ENCODE peak calls at places on chromosome 15, in four cellular contexts. D, T, K and F are unnamed samples.
A peak's percentile ranks its signal among the peaks of the same experiment; 100 is the strongest.

GRCh38 chr15:71103102-71103676 is 12.1 kb upstream of the THSD4 start:
- DNase-seq in D (peak; percentile 69), T (peak; percentile 26), K (no peak), F (no peak)

GRCh38 chr15:69974321-69974720 is 123.4 kb downstream of the TLE3 start:
- DNase-seq in D (no peak), T (no peak), K (no peak), F (no peak)

GRCh38 chr15:31338318-31338878 is 11.8 kb downstream of the KLF13 start:
- DNase-seq in D (peak; percentile 39), T (no peak), K (no peak), F (no peak)

GRCh38 chr15:62739507-62739906 is 303.0 kb upstream of the TPM1 start:
- DNase-seq in D (peak; percentile 61), T (no peak), K (no peak), F (no peak)

GRCh38 chr15:47718474-47719440 is 1.5 kb downstream of the SEMA6D start:
- DNase-seq in D (peak; percentile 32), T (peak; percentile 59), K (peak; percentile 34), F (no peak)

GRCh38 chr15:32872606-32873291 is 154.9 kb downstream of the GREM1 start:
- DNase-seq in D (peak; percentile 50), T (no peak), K (peak; percentile 26), F (peak; percentile 8)

GRCh38 chr15:92101706-92102434 is 248.4 kb downstream of the SLCO3A1 start:
- DNase-seq in D (no peak), T (no peak), K (no peak), F (no peak)

GRCh38 chr15:92524161-92524560 is 130.5 kb downstream of the ST8SIA2 start:
- DNase-seq in D (no peak), T (no peak), K (peak; percentile 27), F (no peak)

GRCh38 chr15:27438403-27439375 is 467.7 kb downstream of the GABRG3 start:
- DNase-seq in D (no peak), T (no peak), K (no peak), F (no peak)

GRCh38 chr15:89364341-89364740 is 29.7 kb upstream of the POLG start:
- DNase-seq in D (no peak), T (no peak), K (no peak), F (no peak)

GRCh38 chr15:83380026-83380425 is 67.1 kb upstream of the SH3GL3 start:
- DNase-seq in D (peak; percentile 11), T (no peak), K (no peak), F (no peak)

GRCh38 chr15:83379574-83379973 is 67.6 kb upstream of the SH3GL3 start:
- DNase-seq in D (peak; percentile 23), T (no peak), K (no peak), F (no peak)

GRCh38 chr15:83378921-83379561 is 68.1 kb upstream of the SH3GL3 start:
- DNase-seq in D (no peak), T (no peak), K (no peak), F (no peak)

DNA sequence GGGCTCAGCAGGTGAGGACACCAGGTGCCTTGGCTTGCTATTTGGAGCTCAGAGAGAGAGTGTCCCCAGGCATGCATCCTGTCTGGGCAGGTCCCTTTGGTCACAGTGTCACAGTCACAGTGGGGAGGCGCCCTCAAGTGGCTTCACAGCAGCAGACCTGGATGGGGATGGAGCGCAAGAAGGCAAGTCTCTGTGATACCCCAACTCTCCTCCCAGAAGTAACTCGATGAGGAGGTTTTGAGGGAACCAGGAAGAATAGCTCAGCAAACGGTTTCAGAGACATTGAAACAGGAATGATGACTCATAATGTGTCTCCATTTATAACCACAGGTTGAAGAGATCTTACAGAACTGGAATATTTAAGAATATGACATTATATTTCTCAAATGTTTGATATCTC is 66.5 kb upstream of the SH3GL3 start:
- DNase-seq in D (peak; percentile 46), T (peak; percentile 44), K (no peak), F (peak; percentile 8)
- TF ChIP-seq CTCF in D (peak; percentile 35), T (peak; percentile 43), K (no peak), F (peak; percentile 89)

GRCh38 chr15:75176404-75176761 is 25.3 kb upstream of the C15orf39 start:
- DNase-seq in D (peak; percentile 17), T (no peak), K (no peak), F (no peak)

GRCh38 chr15:75178938-75179772 is 22.5 kb upstream of the C15orf39 start:
- DNase-seq in D (no peak), T (no peak), K (no peak), F (no peak)

GRCh38 chr15:75178171-75178937 is 23.3 kb upstream of the C15orf39 start:
- DNase-seq in D (no peak), T (peak; percentile 74), K (no peak), F (no peak)

GRCh38 chr15:75179773-75180140 is 21.9 kb upstream of the C15orf39 start:
- DNase-seq in D (no peak), T (peak; percentile 80), K (no peak), F (no peak)

GRCh38 chr15:75177360-75178071 is 24.2 kb upstream of the C15orf39 start:
- DNase-seq in D (no peak), T (no peak), K (no peak), F (no peak)
- H3K4me3 ChIP-seq in D (no peak overlapping the region), T (no peak overlapping the region), K (no peak overlapping the region), F (no peak overlapping the region)

GRCh38 chr15:100196326-100197058 is 145.3 kb downstream of the ADAMTS17 start:
- DNase-seq in D (no peak), T (no peak), K (no peak), F (no peak)
- TF ChIP-seq CTCF in D (no peak), T (no peak), K (no peak), F (no peak)

GRCh38 chr15:53791616-53792015 is 32.2 kb upstream of the WDR72 start:
- DNase-seq in D (no peak), T (no peak), K (no peak), F (no peak)
- H3K4me3 ChIP-seq in D (no peak overlapping the region), T (no peak overlapping the region), K (no peak overlapping the region), F (no peak overlapping the region)

DNA sequence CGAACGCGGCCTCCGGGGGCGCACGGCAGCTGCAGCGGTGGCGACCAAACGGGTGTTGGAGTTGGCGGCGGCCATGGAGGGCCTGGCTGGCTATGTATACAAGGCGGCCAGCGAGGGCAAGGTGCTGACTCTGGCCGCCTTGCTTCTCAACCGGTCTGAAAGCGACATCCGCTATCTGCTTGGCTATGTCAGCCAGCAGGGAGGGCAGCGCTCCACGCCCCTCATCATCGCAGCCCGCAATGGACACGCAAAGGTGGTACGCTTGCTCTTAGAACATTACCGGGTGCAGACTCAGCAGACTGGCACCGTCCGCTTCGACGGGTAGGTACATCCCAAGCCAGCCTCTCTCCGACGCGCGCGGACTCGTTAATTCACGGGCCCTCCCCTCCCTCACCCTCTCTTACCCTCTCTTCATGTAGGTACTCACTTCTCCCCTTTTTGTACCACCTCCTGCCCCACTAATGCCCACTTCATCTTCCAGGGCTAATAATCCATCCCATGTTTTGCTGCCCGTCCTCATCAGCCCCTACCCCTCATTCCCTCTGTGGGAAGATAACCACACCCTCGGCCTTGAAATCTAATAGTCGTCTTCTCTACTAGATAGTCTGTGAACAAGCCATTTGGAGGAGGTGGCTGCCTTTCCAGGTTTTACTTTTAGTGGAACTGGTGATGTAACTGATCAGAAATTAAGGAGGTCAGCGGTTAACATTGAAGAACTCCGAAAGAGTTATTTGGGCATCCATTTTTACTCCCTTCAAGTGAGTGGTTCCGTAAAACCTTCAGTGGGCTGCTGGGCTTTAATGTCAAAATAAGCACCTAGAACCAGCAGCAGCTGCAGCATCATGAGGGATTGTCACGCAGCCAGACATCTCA is 1.0 kb downstream of the FEM1B start:
- DNase-seq in D (peak; percentile 71), T (no peak), K (peak; percentile 64), F (no peak)
- TF ChIP-seq CTCF in D (peak; percentile 34), T (peak; percentile 62), K (peak; percentile 39), F (peak; percentile 35)

GRCh38 chr15:40327338-40327917 is 3.9 kb downstream of the INAFM2 start:
- DNase-seq in D (no peak), T (peak; percentile 60), K (no peak), F (no peak)

GRCh38 chr15:40323953-40324937 is 753 bp downstream of the INAFM2 start:
- DNase-seq in D (no peak), T (peak; percentile 55), K (no peak), F (no peak)

GRCh38 chr15:40323239-40323952 is at the start of gene INAFM2:
- DNase-seq in D (peak; percentile 93), T (peak; percentile 97), K (peak; percentile 89), F (peak; percentile 74)

GRCh38 chr15:40325700-40326099 is 2.2 kb downstream of the INAFM2 start:
- DNase-seq in D (no peak), T (no peak), K (no peak), F (no peak)

DNA sequence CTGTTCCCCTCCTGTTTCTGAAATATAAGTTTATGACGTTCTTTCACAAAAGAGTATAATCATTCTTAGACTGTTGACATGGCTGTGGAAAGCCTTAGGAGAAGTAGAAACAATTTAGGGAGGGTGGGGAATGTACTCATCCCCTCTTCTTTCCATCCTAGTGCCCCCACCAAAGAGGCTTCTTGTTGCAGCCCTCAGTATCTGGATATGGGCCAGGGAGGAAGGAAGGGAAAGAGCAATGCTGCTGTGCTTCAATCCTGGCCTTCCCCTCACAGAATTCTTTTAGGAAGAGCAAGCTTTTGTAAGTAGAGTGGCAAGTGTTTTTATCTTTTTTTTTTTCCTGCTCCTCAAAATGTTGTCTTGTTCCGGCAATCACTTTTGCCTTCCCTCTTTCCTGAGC is 1.7 kb downstream of the INAFM2 start:
- DNase-seq in D (no peak), T (no peak), K (no peak), F (no peak)
- H3K4me3 ChIP-seq in D (peak overlapping the region; percentile 75), T (peak overlapping the region; percentile 74), K (peak overlapping the region; percentile 84), F (peak overlapping the region; percentile 57)